ENCODE peak calls at places on chromosomes 3 and 15, in seven cellular contexts. X, Y, D, R, B, E and V are unnamed samples.

GRCh38 chr3:168620854-168621253 is 525.1 kb upstream of the GOLIM4 start:
- DNase-seq in R (no peak), X (no peak), Y (peak), B (no peak), E (peak), D (no peak), V (no peak)

GRCh38 chr3:129226374-129226773 is 23.0 kb upstream of the COPG1 start:
- DNase-seq in B (no peak), D (peak), E (peak), Y (peak), X (peak), R (no peak), V (no peak)

GRCh38 chr15:98954411-98954810 is 53.2 kb downstream of the PGPEP1L start:
- DNase-seq in D (peak), B (no peak), E (no peak), X (no peak), R (no peak), Y (peak), V (no peak)

GRCh38 chr3:190172751-190173150 is 52.1 kb upstream of the P3H2 start:
- DNase-seq in B (no peak), R (no peak), D (no peak), X (no peak), E (no peak), Y (no peak), V (no peak)

GRCh38 chr3:44235604-44236484 is 5.8 kb upstream of the TOPAZ1 start:
- DNase-seq in E (peak), X (peak), B (peak), D (peak), R (peak), Y (peak), V (peak)

GRCh38 chr3:194117114-194117845 is 18.7 kb upstream of the HES1 start:
- DNase-seq in X (no peak), D (no peak), E (no peak), B (no peak), Y (peak), R (no peak), V (no peak)

GRCh38 chr15:82044373-82045178 is 1.2 kb downstream of the MEX3B start:
- DNase-seq in B (peak), E (peak), D (peak), R (peak), Y (peak), X (peak), V (no peak)

GRCh38 chr3:110077093-110077492 is 739.7 kb upstream of the DPPA4 start:
- DNase-seq in X (no peak), R (no peak), Y (no peak), E (no peak), B (no peak), D (no peak), V (no peak)

GRCh38 chr3:86969500-86970189 is 21.3 kb downstream of the VGLL3 start:
- DNase-seq in D (no peak), R (no peak), E (peak), B (no peak), Y (no peak), X (peak), V (no peak)

GRCh38 chr3:94928921-94929320 is 866.1 kb downstream of the NSUN3 start:
- DNase-seq in D (no peak), R (no peak), B (no peak), E (peak), Y (no peak), X (no peak), V (no peak)

GRCh38 chr3:141680620-141681389 is 57.3 kb upstream of the RNF7 start:
- DNase-seq in Y (peak), E (peak), D (peak), X (peak), B (no peak), R (no peak), V (no peak)

GRCh38 chr15:64443747-64444621 is 16.4 kb upstream of the ZNF609 start:
- DNase-seq in E (peak), B (no peak), D (no peak), R (no peak), X (peak), Y (peak), V (no peak)

GRCh38 chr3:25153561-25153960 is 274.5 kb upstream of the RARB start:
- DNase-seq in B (no peak), X (no peak), E (no peak), Y (no peak), R (no peak), D (no peak), V (no peak)

GRCh38 chr3:50390523-50391177 is 31.3 kb upstream of the TMEM115 start:
- DNase-seq in B (no peak), Y (peak), X (peak), R (no peak), D (peak), E (no peak), V (no peak)

GRCh38 chr3:9113040-9113439 is 136.4 kb downstream of the SRGAP3 start:
- DNase-seq in R (no peak), B (no peak), Y (no peak), D (no peak), E (no peak), X (no peak), V (no peak)

GRCh38 chr15:31435256-31435781 is 108.7 kb downstream of the KLF13 start:
- DNase-seq in R (peak), X (peak), Y (peak), D (peak), E (peak), B (peak), V (peak)

GRCh38 chr3:141227752-141228151 is 3.9 kb upstream of the PXYLP1 start:
- DNase-seq in E (no peak), D (no peak), B (no peak), R (no peak), Y (no peak), X (no peak), V (no peak)

GRCh38 chr15:57720861-57721260 is 14.3 kb downstream of the POLR2M start:
- DNase-seq in E (no peak), B (no peak), Y (no peak), R (no peak), D (no peak), X (no peak), V (no peak)

GRCh38 chr3:170640737-170641171 is 54.9 kb upstream of the SLC7A14 start:
- DNase-seq in Y (no peak), E (no peak), B (no peak), D (no peak), R (no peak), X (no peak), V (no peak)

GRCh38 chr3:131846296-131846924 is 188.4 kb downstream of the CPNE4 start:
- DNase-seq in X (no peak), E (no peak), R (no peak), D (no peak), Y (no peak), B (no peak), V (no peak)

GRCh38 chr15:36517758-36518157 is 61.7 kb upstream of the CDIN1 start:
- DNase-seq in X (no peak), D (no peak), R (no peak), Y (no peak), B (no peak), E (no peak), V (no peak)

GRCh38 chr3:50299929-50300680 is 900 bp upstream of the HYAL3 start:
- DNase-seq in X (no peak), R (no peak), Y (peak), E (peak), B (no peak), D (no peak), V (no peak)

GRCh38 chr3:194573680-194574437 is 59.4 kb downstream of the TMEM44 start:
- DNase-seq in D (peak), E (no peak), B (peak), R (no peak), X (peak), Y (peak), V (no peak)

GRCh38 chr3:37543692-37544091 is 318.0 kb upstream of the CTDSPL start:
- DNase-seq in X (no peak), D (no peak), E (no peak), Y (no peak), R (no peak), B (no peak), V (no peak)